ENCODE peak calls at places on chromosome 19, in four cellular contexts. One of them, this sample, is unnamed.

GRCh38 chr19:6530385-6531162 is at the start of gene TNFSF9:
- DNase-seq in aorta: peak; percentile 90
- DNase-seq in stimulated activated CD4-positive, alpha-beta T cell treated with anti-CD3 and anti-CD28 coated beads, Interleukin-1b, Interleukin-23, amount 100 ng/mL, for 1 hour: peak; percentile 81
- DNase-seq in HL-60: peak; percentile 74
- DNase-seq in this sample: peak; percentile 96

GRCh38 chr19:40693150-40693788 is 2.8 kb upstream of the NUMBL start:
- DNase-seq in aorta: no peak
- DNase-seq in stimulated activated CD4-positive, alpha-beta T cell treated with anti-CD3 and anti-CD28 coated beads, Interleukin-1b, Interleukin-23, amount 100 ng/mL, for 1 hour: no peak
- DNase-seq in HL-60: no peak
- DNase-seq in this sample: no peak

GRCh38 chr19:11849264-11849615 is 714 bp downstream of the ZNF439 start:
- DNase-seq in aorta: no peak
- DNase-seq in stimulated activated CD4-positive, alpha-beta T cell treated with anti-CD3 and anti-CD28 coated beads, Interleukin-1b, Interleukin-23, amount 100 ng/mL, for 1 hour: no peak
- DNase-seq in HL-60: no peak
- DNase-seq in this sample: no peak

GRCh38 chr19:41927810-41928192 is 448 bp downstream of the ERFL start:
- DNase-seq in aorta: no peak
- DNase-seq in stimulated activated CD4-positive, alpha-beta T cell treated with anti-CD3 and anti-CD28 coated beads, Interleukin-1b, Interleukin-23, amount 100 ng/mL, for 1 hour: no peak
- DNase-seq in HL-60: no peak
- DNase-seq in this sample: no peak

GRCh38 chr19:48681127-48681470 is 8.3 kb upstream of the NTN5 start:
- DNase-seq in aorta: no peak
- DNase-seq in stimulated activated CD4-positive, alpha-beta T cell treated with anti-CD3 and anti-CD28 coated beads, Interleukin-1b, Interleukin-23, amount 100 ng/mL, for 1 hour: no peak
- DNase-seq in HL-60: no peak
- DNase-seq in this sample: no peak

GRCh38 chr19:10863107-10863700 is 8.1 kb upstream of the CARM1 start:
- DNase-seq in aorta: no peak
- DNase-seq in stimulated activated CD4-positive, alpha-beta T cell treated with anti-CD3 and anti-CD28 coated beads, Interleukin-1b, Interleukin-23, amount 100 ng/mL, for 1 hour: no peak
- DNase-seq in HL-60: no peak
- DNase-seq in this sample: no peak

GRCh38 chr19:55165952-55166529 is 372 bp downstream of the DNAAF3 start:
- DNase-seq in aorta: peak; percentile 69
- DNase-seq in stimulated activated CD4-positive, alpha-beta T cell treated with anti-CD3 and anti-CD28 coated beads, Interleukin-1b, Interleukin-23, amount 100 ng/mL, for 1 hour: no peak
- DNase-seq in HL-60: no peak
- DNase-seq in this sample: no peak

GRCh38 chr19:18479964-18480723 is 41.7 kb downstream of the ELL start:
- DNase-seq in aorta: peak; percentile 93
- DNase-seq in stimulated activated CD4-positive, alpha-beta T cell treated with anti-CD3 and anti-CD28 coated beads, Interleukin-1b, Interleukin-23, amount 100 ng/mL, for 1 hour: no peak
- DNase-seq in HL-60: no peak
- DNase-seq in this sample: no peak

GRCh38 chr19:49802836-49803528 is 10.1 kb downstream of the FUZ start:
- DNase-seq in aorta: no peak
- DNase-seq in stimulated activated CD4-positive, alpha-beta T cell treated with anti-CD3 and anti-CD28 coated beads, Interleukin-1b, Interleukin-23, amount 100 ng/mL, for 1 hour: no peak
- DNase-seq in HL-60: no peak
- DNase-seq in this sample: no peak

GRCh38 chr19:35144600-35145436 is 1.8 kb downstream of the FXYD7 start:
- DNase-seq in aorta: no peak
- DNase-seq in stimulated activated CD4-positive, alpha-beta T cell treated with anti-CD3 and anti-CD28 coated beads, Interleukin-1b, Interleukin-23, amount 100 ng/mL, for 1 hour: no peak
- DNase-seq in HL-60: no peak
- DNase-seq in this sample: no peak

GRCh38 chr19:36115453-36116343 is at the start of gene TBCB:
- DNase-seq in aorta: peak; percentile 90
- DNase-seq in stimulated activated CD4-positive, alpha-beta T cell treated with anti-CD3 and anti-CD28 coated beads, Interleukin-1b, Interleukin-23, amount 100 ng/mL, for 1 hour: peak; percentile 95
- DNase-seq in HL-60: peak; percentile 27
- DNase-seq in this sample: no peak

GRCh38 chr19:58538257-58539168 is 5.4 kb upstream of the TRIM28 start:
- DNase-seq in aorta: no peak
- DNase-seq in stimulated activated CD4-positive, alpha-beta T cell treated with anti-CD3 and anti-CD28 coated beads, Interleukin-1b, Interleukin-23, amount 100 ng/mL, for 1 hour: no peak
- DNase-seq in HL-60: no peak
- DNase-seq in this sample: peak; percentile 79

GRCh38 chr19:16067205-16067938 is 8.9 kb upstream of the TPM4 start:
- DNase-seq in aorta: peak; percentile 94
- DNase-seq in stimulated activated CD4-positive, alpha-beta T cell treated with anti-CD3 and anti-CD28 coated beads, Interleukin-1b, Interleukin-23, amount 100 ng/mL, for 1 hour: no peak
- DNase-seq in HL-60: no peak
- DNase-seq in this sample: no peak

GRCh38 chr19:45613926-45614725 is 12.1 kb upstream of the GPR4 start:
- DNase-seq in aorta: no peak
- DNase-seq in stimulated activated CD4-positive, alpha-beta T cell treated with anti-CD3 and anti-CD28 coated beads, Interleukin-1b, Interleukin-23, amount 100 ng/mL, for 1 hour: no peak
- DNase-seq in HL-60: peak; percentile 69
- DNase-seq in this sample: no peak

GRCh38 chr19:19686580-19686979 is 17.9 kb downstream of the ZNF101 start:
- DNase-seq in aorta: no peak
- DNase-seq in stimulated activated CD4-positive, alpha-beta T cell treated with anti-CD3 and anti-CD28 coated beads, Interleukin-1b, Interleukin-23, amount 100 ng/mL, for 1 hour: no peak
- DNase-seq in HL-60: no peak
- DNase-seq in this sample: no peak

GRCh38 chr19:57106646-57107235 is 13.0 kb upstream of the USP29 start:
- DNase-seq in aorta: no peak
- DNase-seq in stimulated activated CD4-positive, alpha-beta T cell treated with anti-CD3 and anti-CD28 coated beads, Interleukin-1b, Interleukin-23, amount 100 ng/mL, for 1 hour: no peak
- DNase-seq in HL-60: no peak
- DNase-seq in this sample: no peak

GRCh38 chr19:49475995-49476880 is 2.2 kb downstream of the FLT3LG start:
- DNase-seq in aorta: no peak
- DNase-seq in stimulated activated CD4-positive, alpha-beta T cell treated with anti-CD3 and anti-CD28 coated beads, Interleukin-1b, Interleukin-23, amount 100 ng/mL, for 1 hour: peak; percentile 48
- DNase-seq in HL-60: no peak
- DNase-seq in this sample: peak; percentile 51

This sample was measured in mesothelial cell of epicardium.